ENCODE peak calls at places on chromosomes 1 and 21, in seven cellular contexts. I is fibroblast of pulmonary artery; Y is tibial artery; S is effector memory CD4-positive, alpha-beta T cell; P is esophagus squamous epithelium; U is breast epithelium; Z is sigmoid colon. H is an unnamed sample.

GRCh38 chr1:107689157-107689556 is 275.8 kb downstream of the VAV3 start:
- DNase-seq in Z (peak), P (no peak), U (peak), S (no peak), Y (no peak), I (no peak), H (no peak)

GRCh38 chr1:25612421-25612820 is 4.2 kb upstream of the MAN1C1 start:
- DNase-seq in P (no peak), Y (no peak), U (no peak), S (no peak), I (no peak), Z (no peak), H (no peak)

GRCh38 chr1:7931446-7931812 is 9.2 kb downstream of the TNFRSF9 start:
- DNase-seq in P (no peak), I (no peak), S (no peak), Z (no peak), Y (no peak), U (no peak), H (no peak)

GRCh38 chr1:212618466-212619210 is 10.1 kb downstream of the ATF3 start:
- DNase-seq in Y (no peak), I (no peak), Z (no peak), P (no peak), S (no peak), U (no peak), H (no peak)

GRCh38 chr1:112594208-112594876 is 24.6 kb downstream of the ST7L start:
- DNase-seq in U (no peak), S (no peak), Y (no peak), Z (no peak), P (no peak), I (no peak), H (no peak)

GRCh38 chr1:236209185-236209584 is 66.8 kb downstream of the GPR137B start:
- DNase-seq in U (no peak), Y (no peak), Z (no peak), P (no peak), I (no peak), S (no peak), H (no peak)

GRCh38 chr1:59310527-59310926 is 13.6 kb downstream of the FGGY start:
- DNase-seq in I (no peak), S (no peak), P (no peak), U (no peak), Z (no peak), Y (no peak), H (no peak)

GRCh38 chr21:37139902-37140301 is 66.8 kb downstream of the TTC3 start:
- DNase-seq in Z (no peak), P (no peak), U (no peak), Y (no peak), I (peak), S (no peak), H (peak)

GRCh38 chr21:37233551-37234146 is 33.5 kb downstream of the VPS26C start:
- DNase-seq in P (no peak), Z (no peak), S (no peak), Y (no peak), I (no peak), U (no peak), H (no peak)

GRCh38 chr21:42694751-42695150 is 41.3 kb downstream of the PDE9A start:
- DNase-seq in I (no peak), P (no peak), Z (peak), S (no peak), U (no peak), Y (no peak), H (no peak)

GRCh38 chr1:159921700-159922498 is 3.4 kb downstream of the TAGLN2 start:
- DNase-seq in U (no peak), I (peak), S (no peak), Z (no peak), Y (no peak), P (no peak), H (no peak)

GRCh38 chr1:49864597-49864996 is 159.2 kb downstream of the AGBL4 start:
- DNase-seq in U (no peak), S (no peak), Z (no peak), I (no peak), Y (no peak), P (no peak), H (no peak)

GRCh38 chr1:225908773-225909172 is 15.3 kb downstream of the PYCR2 start:
- DNase-seq in S (no peak), I (no peak), Z (no peak), Y (no peak), P (no peak), U (no peak), H (no peak)

GRCh38 chr1:7012461-7012924 is 227.2 kb downstream of the CAMTA1 start:
- DNase-seq in Y (no peak), S (no peak), U (no peak), Z (no peak), I (no peak), P (no peak), H (no peak)

GRCh38 chr1:55696181-55696580 is 481.0 kb upstream of the USP24 start:
- DNase-seq in P (no peak), I (peak), U (no peak), Z (peak), S (no peak), Y (peak), H (peak)

GRCh38 chr1:85244271-85245053 is 15.0 kb downstream of the C1orf52 start:
- DNase-seq in U (no peak), S (no peak), Z (no peak), I (peak), P (no peak), Y (no peak), H (peak)

GRCh38 chr1:223831755-223832636 is 13.8 kb downstream of the TP53BP2 start:
- DNase-seq in Z (no peak), I (peak), P (no peak), U (no peak), S (no peak), Y (no peak), H (peak)

GRCh38 chr1:110281363-110282290 is 57.5 kb upstream of the RBM15 start:
- DNase-seq in I (no peak), Z (no peak), Y (no peak), U (no peak), S (no peak), P (no peak), H (peak)

GRCh38 chr1:156129687-156130577 is 15.4 kb downstream of the LMNA start:
- DNase-seq in U (peak), Y (peak), S (peak), Z (peak), I (peak), P (no peak), H (peak)

GRCh38 chr1:206839006-206839560 is 26.3 kb upstream of the IL20 start:
- DNase-seq in U (no peak), I (no peak), S (no peak), P (no peak), Z (no peak), Y (no peak), H (peak)

GRCh38 chr1:6907676-6908434 is 122.6 kb downstream of the CAMTA1 start:
- DNase-seq in Y (no peak), S (no peak), I (no peak), Z (peak), U (no peak), P (no peak), H (no peak)

GRCh38 chr1:234980224-234980656 is 148.4 kb downstream of the TOMM20 start:
- DNase-seq in Y (no peak), U (no peak), P (no peak), Z (no peak), I (peak), S (no peak), H (no peak)

GRCh38 chr1:67723620-67724019 is 38.6 kb downstream of the GADD45A start:
- DNase-seq in S (no peak), I (peak), Y (no peak), Z (no peak), U (no peak), P (no peak), H (peak)

GRCh38 chr21:45590726-45591618 is 48.7 kb upstream of the SLC19A1 start:
- DNase-seq in U (no peak), Y (peak), Z (peak), P (no peak), I (peak), S (peak), H (no peak)

GRCh38 chr1:24902471-24902891 is 27.6 kb downstream of the RUNX3 start:
- DNase-seq in S (no peak), P (no peak), U (peak), Z (no peak), I (no peak), Y (peak), H (no peak)

GRCh38 chr1:165481820-165482532 is 37.0 kb upstream of the RXRG start:
- DNase-seq in Y (no peak), Z (no peak), P (no peak), I (peak), S (no peak), U (peak), H (peak)

GRCh38 chr1:242477944-242478343 is 46.6 kb downstream of the PLD5 start:
- DNase-seq in S (no peak), Y (no peak), I (no peak), U (no peak), P (no peak), Z (no peak), H (no peak)

GRCh38 chr1:240237305-240237721 is 145.6 kb downstream of the FMN2 start:
- DNase-seq in S (no peak), I (peak), Y (no peak), P (no peak), U (no peak), Z (no peak), H (peak)

GRCh38 chr1:226009650-226010044 is 10.5 kb upstream of the SDE2 start:
- DNase-seq in I (no peak), S (no peak), Z (no peak), P (no peak), U (no peak), Y (no peak), H (no peak)

GRCh38 chr1:32272557-32273388 is 19.1 kb upstream of the HDAC1 start:
- DNase-seq in Z (no peak), U (no peak), Y (no peak), P (no peak), S (no peak), I (no peak), H (no peak)
- H3K4me3 ChIP-seq in Z (no peak), U (no peak), Y (no peak), P (no peak), S (peak), I (no peak), H (no peak)

GRCh38 chr1:36396359-36396758 is 1.3 kb downstream of the LSM10 start:
- DNase-seq in Z (no peak), I (no peak), S (no peak), P (no peak), U (no peak), Y (no peak), H (no peak)
- H3K4me3 ChIP-seq in Z (no peak), I (no peak), S (no peak), P (no peak), U (no peak), Y (no peak), H (no peak)

GRCh38 chr1:2415801-2416208 is 3.4 kb upstream of the PEX10 start:
- DNase-seq in U (no peak), Y (no peak), P (no peak), S (peak), Z (no peak), I (no peak), H (no peak)
- H3K4me3 ChIP-seq in U (no peak), Y (no peak), P (peak), S (peak), Z (no peak), I (no peak), H (no peak)

GRCh38 chr1:204073837-204074273 is 940 bp downstream of the SOX13 start:
- DNase-seq in U (no peak), Y (no peak), I (no peak), Z (peak), S (no peak), P (no peak), H (peak)

GRCh38 chr1:204075116-204075636 is 2.3 kb downstream of the SOX13 start:
- DNase-seq in P (no peak), S (no peak), U (no peak), Y (peak), Z (no peak), I (no peak), H (peak)

GRCh38 chr1:204070895-204071294 is 2.0 kb upstream of the SOX13 start:
- DNase-seq in I (no peak), U (no peak), Y (no peak), P (no peak), S (no peak), Z (no peak), H (no peak)

GRCh38 chr1:204074274-204075115 is 1.6 kb downstream of the SOX13 start:
- DNase-seq in Z (peak), P (no peak), I (peak), S (no peak), Y (peak), U (no peak), H (peak)

GRCh38 chr1:204072951-204073836 is at the start of gene SOX13:
- DNase-seq in U (peak), S (no peak), Z (peak), P (no peak), I (peak), Y (peak), H (peak)
- H3K4me3 ChIP-seq in U (peak), S (peak), Z (peak), P (peak), I (peak), Y (peak), H (peak)

GRCh38 chr1:65148548-65149390 is 766 bp downstream of the AK4 start:
- DNase-seq in S (no peak), Z (peak), I (peak), U (peak), Y (peak), P (no peak), H (peak)
- H3K4me3 ChIP-seq in S (peak), Z (peak), I (peak), U (peak), Y (peak), P (peak), H (peak)

GRCh38 chr21:34743285-34743684 is 74.5 kb downstream of the CLIC6 start:
- DNase-seq in S (no peak), I (no peak), Z (no peak), Y (no peak), U (no peak), P (no peak), H (no peak)
- H3K4me3 ChIP-seq in S (no peak), I (no peak), Z (no peak), Y (no peak), U (no peak), P (no peak), H (no peak)

DNA sequence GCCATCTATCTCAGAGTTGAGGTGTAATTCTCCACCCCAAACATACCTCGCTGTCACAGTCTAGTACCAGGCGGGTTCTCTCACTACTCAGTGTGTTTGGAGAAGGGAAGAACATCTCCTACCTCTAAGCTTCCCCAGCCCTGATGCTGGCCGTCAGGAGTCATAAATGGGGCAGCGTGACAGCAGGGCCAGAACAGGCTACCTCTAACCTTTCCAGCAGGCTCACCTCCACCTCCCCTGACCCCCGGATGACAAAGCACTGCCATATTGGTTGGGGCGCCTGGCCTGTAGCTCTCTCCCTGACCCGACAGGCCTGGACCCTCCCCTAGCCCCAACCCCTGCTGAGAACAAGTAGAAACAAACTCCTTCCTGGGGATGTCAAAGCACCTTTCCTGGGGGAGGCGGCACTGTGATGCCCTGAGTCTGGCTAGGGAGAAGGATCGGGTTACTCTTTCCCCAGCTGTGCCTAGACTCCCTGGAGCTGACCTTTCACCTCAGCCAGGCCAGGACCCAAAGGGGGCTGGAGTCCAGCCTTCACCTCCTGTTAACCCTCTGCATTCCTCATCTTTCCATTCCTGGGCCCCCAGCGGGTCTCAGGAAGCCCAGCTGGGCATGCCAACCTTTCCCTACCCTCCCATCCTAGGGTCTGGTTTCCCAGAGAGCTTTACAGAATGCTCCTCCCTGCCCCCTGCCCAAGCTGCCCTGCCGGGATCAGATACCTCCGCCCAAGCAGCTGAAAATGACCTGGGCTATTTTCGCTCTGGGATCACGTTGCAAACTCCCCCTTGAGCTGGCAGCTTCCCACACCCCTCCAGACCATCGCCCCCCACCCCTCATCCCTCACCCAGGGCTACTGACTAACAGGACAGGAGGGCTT is 34.2 kb downstream of the AHDC1 start:
- DNase-seq in U (no peak), I (no peak), Y (peak), P (no peak), S (no peak), Z (peak), H (no peak)
- H3K4me3 ChIP-seq in U (no peak), I (no peak), Y (no peak), P (no peak), S (no peak), Z (no peak), H (no peak)